ENCODE peak calls at places on chromosome 4, in eight cellular contexts. One of them, this sample, is unnamed.

GRCh38 chr4:7417639-7418038 is 17.1 kb downstream of the PSAPL1 start:
- DNase-seq in ELR: no peak
- DNase-seq in mucosa of gallbladder: no peak
- DNase-seq in stimulated activated CD4-positive, alpha-beta T cell treated with anti-CD3 and anti-CD28 coated beads, Interleukin-4, amount 100 ng/mL, for 24 hours: no peak
- DNase-seq in GM04504: no peak
- DNase-seq in substantia nigra: no peak
- DNase-seq in caudate nucleus: no peak
- DNase-seq in stimulated activated CD8-positive, alpha-beta memory T cell treated with anti-CD3 and anti-CD28 coated beads, Interleukin-7, amount 100 ng/mL, for 24 hours: no peak
- DNase-seq in this sample: no peak

GRCh38 chr4:36310793-36311192 is 29.4 kb downstream of the DTHD1 start:
- DNase-seq in ELR: no peak
- DNase-seq in mucosa of gallbladder: peak
- DNase-seq in stimulated activated CD4-positive, alpha-beta T cell treated with anti-CD3 and anti-CD28 coated beads, Interleukin-4, amount 100 ng/mL, for 24 hours: no peak
- DNase-seq in GM04504: no peak
- DNase-seq in substantia nigra: no peak
- DNase-seq in caudate nucleus: no peak
- DNase-seq in stimulated activated CD8-positive, alpha-beta memory T cell treated with anti-CD3 and anti-CD28 coated beads, Interleukin-7, amount 100 ng/mL, for 24 hours: no peak
- DNase-seq in this sample: no peak

GRCh38 chr4:94530073-94530472 is 78.3 kb downstream of the PDLIM5 start:
- DNase-seq in ELR: no peak
- DNase-seq in mucosa of gallbladder: no peak
- DNase-seq in stimulated activated CD4-positive, alpha-beta T cell treated with anti-CD3 and anti-CD28 coated beads, Interleukin-4, amount 100 ng/mL, for 24 hours: no peak
- DNase-seq in GM04504: no peak
- DNase-seq in substantia nigra: no peak
- DNase-seq in caudate nucleus: no peak
- DNase-seq in stimulated activated CD8-positive, alpha-beta memory T cell treated with anti-CD3 and anti-CD28 coated beads, Interleukin-7, amount 100 ng/mL, for 24 hours: no peak
- DNase-seq in this sample: no peak

GRCh38 chr4:21992330-21992729 is 43.8 kb upstream of the KCNIP4 start:
- DNase-seq in ELR: no peak
- DNase-seq in mucosa of gallbladder: no peak
- DNase-seq in stimulated activated CD4-positive, alpha-beta T cell treated with anti-CD3 and anti-CD28 coated beads, Interleukin-4, amount 100 ng/mL, for 24 hours: no peak
- DNase-seq in GM04504: peak
- DNase-seq in substantia nigra: no peak
- DNase-seq in caudate nucleus: no peak
- DNase-seq in stimulated activated CD8-positive, alpha-beta memory T cell treated with anti-CD3 and anti-CD28 coated beads, Interleukin-7, amount 100 ng/mL, for 24 hours: no peak
- DNase-seq in this sample: no peak

GRCh38 chr4:100042235-100042634 is 92.2 kb upstream of the H2AZ1 start:
- DNase-seq in ELR: no peak
- DNase-seq in mucosa of gallbladder: no peak
- DNase-seq in stimulated activated CD4-positive, alpha-beta T cell treated with anti-CD3 and anti-CD28 coated beads, Interleukin-4, amount 100 ng/mL, for 24 hours: no peak
- DNase-seq in GM04504: no peak
- DNase-seq in substantia nigra: no peak
- DNase-seq in caudate nucleus: no peak
- DNase-seq in stimulated activated CD8-positive, alpha-beta memory T cell treated with anti-CD3 and anti-CD28 coated beads, Interleukin-7, amount 100 ng/mL, for 24 hours: no peak
- DNase-seq in this sample: no peak

GRCh38 chr4:26557164-26557563 is 26.7 kb upstream of the TBC1D19 start:
- DNase-seq in ELR: no peak
- DNase-seq in mucosa of gallbladder: no peak
- DNase-seq in stimulated activated CD4-positive, alpha-beta T cell treated with anti-CD3 and anti-CD28 coated beads, Interleukin-4, amount 100 ng/mL, for 24 hours: no peak
- DNase-seq in GM04504: peak
- DNase-seq in substantia nigra: no peak
- DNase-seq in caudate nucleus: no peak
- DNase-seq in stimulated activated CD8-positive, alpha-beta memory T cell treated with anti-CD3 and anti-CD28 coated beads, Interleukin-7, amount 100 ng/mL, for 24 hours: no peak
- DNase-seq in this sample: no peak

GRCh38 chr4:113316879-113317278 is 267.4 kb downstream of the ANK2 start:
- DNase-seq in ELR: no peak
- DNase-seq in mucosa of gallbladder: no peak
- DNase-seq in stimulated activated CD4-positive, alpha-beta T cell treated with anti-CD3 and anti-CD28 coated beads, Interleukin-4, amount 100 ng/mL, for 24 hours: no peak
- DNase-seq in GM04504: no peak
- DNase-seq in substantia nigra: no peak
- DNase-seq in caudate nucleus: no peak
- DNase-seq in stimulated activated CD8-positive, alpha-beta memory T cell treated with anti-CD3 and anti-CD28 coated beads, Interleukin-7, amount 100 ng/mL, for 24 hours: no peak
- DNase-seq in this sample: no peak

GRCh38 chr4:151045907-151046306 is 30.8 kb upstream of the LRBA start:
- DNase-seq in ELR: peak
- DNase-seq in mucosa of gallbladder: no peak
- DNase-seq in stimulated activated CD4-positive, alpha-beta T cell treated with anti-CD3 and anti-CD28 coated beads, Interleukin-4, amount 100 ng/mL, for 24 hours: peak
- DNase-seq in GM04504: no peak
- DNase-seq in substantia nigra: no peak
- DNase-seq in caudate nucleus: no peak
- DNase-seq in stimulated activated CD8-positive, alpha-beta memory T cell treated with anti-CD3 and anti-CD28 coated beads, Interleukin-7, amount 100 ng/mL, for 24 hours: no peak
- DNase-seq in this sample: no peak

GRCh38 chr4:42398448-42399355 is 1.4 kb downstream of the SHISA3 start:
- DNase-seq in ELR: no peak
- DNase-seq in mucosa of gallbladder: no peak
- DNase-seq in stimulated activated CD4-positive, alpha-beta T cell treated with anti-CD3 and anti-CD28 coated beads, Interleukin-4, amount 100 ng/mL, for 24 hours: no peak
- DNase-seq in GM04504: no peak
- DNase-seq in substantia nigra: no peak
- DNase-seq in caudate nucleus: no peak
- DNase-seq in stimulated activated CD8-positive, alpha-beta memory T cell treated with anti-CD3 and anti-CD28 coated beads, Interleukin-7, amount 100 ng/mL, for 24 hours: no peak
- DNase-seq in this sample: no peak

GRCh38 chr4:167196386-167196785 is 37.9 kb downstream of the SPOCK3 start:
- DNase-seq in ELR: peak
- DNase-seq in mucosa of gallbladder: no peak
- DNase-seq in stimulated activated CD4-positive, alpha-beta T cell treated with anti-CD3 and anti-CD28 coated beads, Interleukin-4, amount 100 ng/mL, for 24 hours: no peak
- DNase-seq in GM04504: no peak
- DNase-seq in substantia nigra: no peak
- DNase-seq in caudate nucleus: no peak
- DNase-seq in stimulated activated CD8-positive, alpha-beta memory T cell treated with anti-CD3 and anti-CD28 coated beads, Interleukin-7, amount 100 ng/mL, for 24 hours: no peak
- DNase-seq in this sample: no peak

GRCh38 chr4:13860126-13860525 is 232.6 kb upstream of the BOD1L1 start:
- DNase-seq in ELR: peak
- DNase-seq in mucosa of gallbladder: no peak
- DNase-seq in stimulated activated CD4-positive, alpha-beta T cell treated with anti-CD3 and anti-CD28 coated beads, Interleukin-4, amount 100 ng/mL, for 24 hours: no peak
- DNase-seq in GM04504: no peak
- DNase-seq in substantia nigra: no peak
- DNase-seq in caudate nucleus: peak
- DNase-seq in stimulated activated CD8-positive, alpha-beta memory T cell treated with anti-CD3 and anti-CD28 coated beads, Interleukin-7, amount 100 ng/mL, for 24 hours: no peak
- DNase-seq in this sample: no peak

GRCh38 chr4:153950100-153950979 is 161.5 kb upstream of the SFRP2 start:
- DNase-seq in ELR: no peak
- DNase-seq in mucosa of gallbladder: no peak
- DNase-seq in stimulated activated CD4-positive, alpha-beta T cell treated with anti-CD3 and anti-CD28 coated beads, Interleukin-4, amount 100 ng/mL, for 24 hours: peak
- DNase-seq in GM04504: no peak
- DNase-seq in substantia nigra: no peak
- DNase-seq in caudate nucleus: no peak
- DNase-seq in stimulated activated CD8-positive, alpha-beta memory T cell treated with anti-CD3 and anti-CD28 coated beads, Interleukin-7, amount 100 ng/mL, for 24 hours: no peak
- DNase-seq in this sample: no peak

GRCh38 chr4:157004279-157005161 is 32.9 kb upstream of the PDGFC start:
- DNase-seq in ELR: no peak
- DNase-seq in mucosa of gallbladder: no peak
- DNase-seq in stimulated activated CD4-positive, alpha-beta T cell treated with anti-CD3 and anti-CD28 coated beads, Interleukin-4, amount 100 ng/mL, for 24 hours: no peak
- DNase-seq in GM04504: no peak
- DNase-seq in substantia nigra: no peak
- DNase-seq in caudate nucleus: no peak
- DNase-seq in stimulated activated CD8-positive, alpha-beta memory T cell treated with anti-CD3 and anti-CD28 coated beads, Interleukin-7, amount 100 ng/mL, for 24 hours: no peak
- DNase-seq in this sample: no peak

GRCh38 chr4:38819569-38819968 is 15.0 kb upstream of the TLR1 start:
- DNase-seq in ELR: peak
- DNase-seq in mucosa of gallbladder: no peak
- DNase-seq in stimulated activated CD4-positive, alpha-beta T cell treated with anti-CD3 and anti-CD28 coated beads, Interleukin-4, amount 100 ng/mL, for 24 hours: no peak
- DNase-seq in GM04504: no peak
- DNase-seq in substantia nigra: no peak
- DNase-seq in caudate nucleus: no peak
- DNase-seq in stimulated activated CD8-positive, alpha-beta memory T cell treated with anti-CD3 and anti-CD28 coated beads, Interleukin-7, amount 100 ng/mL, for 24 hours: no peak
- DNase-seq in this sample: no peak

GRCh38 chr4:110508827-110509446 is 33.0 kb downstream of the ENPEP start:
- DNase-seq in ELR: peak
- DNase-seq in mucosa of gallbladder: no peak
- DNase-seq in stimulated activated CD4-positive, alpha-beta T cell treated with anti-CD3 and anti-CD28 coated beads, Interleukin-4, amount 100 ng/mL, for 24 hours: no peak
- DNase-seq in GM04504: no peak
- DNase-seq in substantia nigra: no peak
- DNase-seq in caudate nucleus: no peak
- DNase-seq in stimulated activated CD8-positive, alpha-beta memory T cell treated with anti-CD3 and anti-CD28 coated beads, Interleukin-7, amount 100 ng/mL, for 24 hours: no peak
- DNase-seq in this sample: no peak

GRCh38 chr4:3239998-3240920 is 8.7 kb upstream of the MSANTD1 start:
- DNase-seq in ELR: no peak
- DNase-seq in mucosa of gallbladder: no peak
- DNase-seq in stimulated activated CD4-positive, alpha-beta T cell treated with anti-CD3 and anti-CD28 coated beads, Interleukin-4, amount 100 ng/mL, for 24 hours: no peak
- DNase-seq in GM04504: no peak
- DNase-seq in substantia nigra: no peak
- DNase-seq in caudate nucleus: no peak
- DNase-seq in stimulated activated CD8-positive, alpha-beta memory T cell treated with anti-CD3 and anti-CD28 coated beads, Interleukin-7, amount 100 ng/mL, for 24 hours: no peak
- DNase-seq in this sample: no peak

GRCh38 chr4:102608190-102608589 is 107.0 kb downstream of the NFKB1 start:
- DNase-seq in ELR: peak
- DNase-seq in mucosa of gallbladder: no peak
- DNase-seq in stimulated activated CD4-positive, alpha-beta T cell treated with anti-CD3 and anti-CD28 coated beads, Interleukin-4, amount 100 ng/mL, for 24 hours: no peak
- DNase-seq in GM04504: no peak
- DNase-seq in substantia nigra: no peak
- DNase-seq in caudate nucleus: no peak
- DNase-seq in stimulated activated CD8-positive, alpha-beta memory T cell treated with anti-CD3 and anti-CD28 coated beads, Interleukin-7, amount 100 ng/mL, for 24 hours: no peak
- DNase-seq in this sample: no peak

GRCh38 chr4:123419885-123420743 is 23.5 kb downstream of the SPRY1 start:
- DNase-seq in ELR: no peak
- DNase-seq in mucosa of gallbladder: no peak
- DNase-seq in stimulated activated CD4-positive, alpha-beta T cell treated with anti-CD3 and anti-CD28 coated beads, Interleukin-4, amount 100 ng/mL, for 24 hours: no peak
- DNase-seq in GM04504: no peak
- DNase-seq in substantia nigra: no peak
- DNase-seq in caudate nucleus: no peak
- DNase-seq in stimulated activated CD8-positive, alpha-beta memory T cell treated with anti-CD3 and anti-CD28 coated beads, Interleukin-7, amount 100 ng/mL, for 24 hours: no peak
- DNase-seq in this sample: no peak

GRCh38 chr4:102449751-102450352 is 51.3 kb upstream of the NFKB1 start:
- DNase-seq in ELR: peak
- DNase-seq in mucosa of gallbladder: peak
- DNase-seq in stimulated activated CD4-positive, alpha-beta T cell treated with anti-CD3 and anti-CD28 coated beads, Interleukin-4, amount 100 ng/mL, for 24 hours: peak
- DNase-seq in GM04504: no peak
- DNase-seq in substantia nigra: no peak
- DNase-seq in caudate nucleus: peak
- DNase-seq in stimulated activated CD8-positive, alpha-beta memory T cell treated with anti-CD3 and anti-CD28 coated beads, Interleukin-7, amount 100 ng/mL, for 24 hours: peak
- DNase-seq in this sample: no peak

GRCh38 chr4:1309261-1310010 is 19.7 kb downstream of the MAEA start:
- DNase-seq in ELR: peak
- DNase-seq in mucosa of gallbladder: peak
- DNase-seq in stimulated activated CD4-positive, alpha-beta T cell treated with anti-CD3 and anti-CD28 coated beads, Interleukin-4, amount 100 ng/mL, for 24 hours: peak
- DNase-seq in GM04504: peak
- DNase-seq in substantia nigra: peak
- DNase-seq in caudate nucleus: peak
- DNase-seq in stimulated activated CD8-positive, alpha-beta memory T cell treated with anti-CD3 and anti-CD28 coated beads, Interleukin-7, amount 100 ng/mL, for 24 hours: peak
- DNase-seq in this sample: peak

GRCh38 chr4:2075171-2075986 is 16.3 kb downstream of the NAT8L start:
- DNase-seq in ELR: no peak
- DNase-seq in mucosa of gallbladder: no peak
- DNase-seq in stimulated activated CD4-positive, alpha-beta T cell treated with anti-CD3 and anti-CD28 coated beads, Interleukin-4, amount 100 ng/mL, for 24 hours: no peak
- DNase-seq in GM04504: no peak
- DNase-seq in substantia nigra: no peak
- DNase-seq in caudate nucleus: no peak
- DNase-seq in stimulated activated CD8-positive, alpha-beta memory T cell treated with anti-CD3 and anti-CD28 coated beads, Interleukin-7, amount 100 ng/mL, for 24 hours: no peak
- DNase-seq in this sample: no peak

GRCh38 chr4:67575889-67576329 is 17.4 kb downstream of the STAP1 start:
- DNase-seq in ELR: no peak
- DNase-seq in mucosa of gallbladder: no peak
- DNase-seq in stimulated activated CD4-positive, alpha-beta T cell treated with anti-CD3 and anti-CD28 coated beads, Interleukin-4, amount 100 ng/mL, for 24 hours: no peak
- DNase-seq in GM04504: no peak
- DNase-seq in substantia nigra: no peak
- DNase-seq in caudate nucleus: no peak
- DNase-seq in stimulated activated CD8-positive, alpha-beta memory T cell treated with anti-CD3 and anti-CD28 coated beads, Interleukin-7, amount 100 ng/mL, for 24 hours: no peak
- DNase-seq in this sample: no peak

GRCh38 chr4:184938871-184939270 is 79.4 kb upstream of the HELT start:
- DNase-seq in ELR: no peak
- DNase-seq in mucosa of gallbladder: no peak
- DNase-seq in stimulated activated CD4-positive, alpha-beta T cell treated with anti-CD3 and anti-CD28 coated beads, Interleukin-4, amount 100 ng/mL, for 24 hours: no peak
- DNase-seq in GM04504: no peak
- DNase-seq in substantia nigra: no peak
- DNase-seq in caudate nucleus: no peak
- DNase-seq in stimulated activated CD8-positive, alpha-beta memory T cell treated with anti-CD3 and anti-CD28 coated beads, Interleukin-7, amount 100 ng/mL, for 24 hours: no peak
- DNase-seq in this sample: no peak

This sample was measured in omental fat pad.